ENCODE peak calls at places on chromosome 2, in four cellular contexts. K is iPS DF 6.9, V is GM23248, X is lower lobe of right lung. T is an unnamed sample.

GRCh38 chr2:27833931-27834330 is 56.3 kb downstream of the RBKS start:
- DNase-seq in V (peak; percentile 74), X (no peak), K (no peak), T (no peak)

GRCh38 chr2:75503048-75503607 is 57.6 kb downstream of the EVA1A start:
- DNase-seq in X (no peak), V (peak; percentile 85), K (no peak), T (no peak)

GRCh38 chr2:232926448-232927040 is 56.5 kb downstream of the SNORC start:
- DNase-seq in K (no peak), V (no peak), X (no peak), T (no peak)

GRCh38 chr2:66430195-66430905 is 4.6 kb upstream of the MEIS1 start:
- DNase-seq in V (no peak), X (no peak), K (no peak), T (no peak)

GRCh38 chr2:240390091-240391073 is 45.1 kb upstream of the GPC1 start:
- DNase-seq in K (no peak), V (no peak), X (peak; percentile 41), T (no peak)

GRCh38 chr2:151757861-151758260 is 23.6 kb upstream of the NEB start:
- DNase-seq in V (no peak), X (no peak), K (no peak), T (no peak)

GRCh38 chr2:200592414-200593075 is 6.7 kb downstream of the AOX1 start:
- DNase-seq in V (peak; percentile 38), K (no peak), X (no peak), T (no peak)

GRCh38 chr2:30666307-30666874 is 140.9 kb downstream of the CAPN13 start:
- DNase-seq in K (no peak), V (peak; percentile 91), X (no peak), T (no peak)

GRCh38 chr2:7773362-7773973 is 856.3 kb downstream of the RNF144A start:
- DNase-seq in X (peak; percentile 50), V (peak; percentile 52), K (no peak), T (no peak)

GRCh38 chr2:70202236-70202806 is 11.5 kb upstream of the C2orf42 start:
- DNase-seq in K (no peak), X (no peak), V (no peak), T (no peak)

GRCh38 chr2:82954868-82955267 is 1504.2 kb downstream of the SUCLG1 start:
- DNase-seq in X (no peak), V (no peak), K (no peak), T (no peak)

GRCh38 chr2:11562476-11562875 is 28.6 kb downstream of the GREB1 start:
- DNase-seq in K (no peak), X (no peak), V (no peak), T (no peak)

GRCh38 chr2:220619525-220620267 is 952.4 kb downstream of the EPHA4 start:
- DNase-seq in K (no peak), X (no peak), V (peak; percentile 16), T (no peak)

GRCh38 chr2:9774266-9774665 is 69.0 kb upstream of the TAF1B start:
- DNase-seq in V (peak; percentile 27), K (no peak), X (peak; percentile 41), T (no peak)

GRCh38 chr2:151063271-151063670 is 198.4 kb downstream of the RBM43 start:
- DNase-seq in V (peak; percentile 79), K (no peak), X (no peak), T (no peak)

GRCh38 chr2:129881786-129882396 is 97.6 kb upstream of the RAB6C start:
- DNase-seq in V (no peak), X (no peak), K (no peak), T (no peak)

GRCh38 chr2:102520009-102520408 is 47.0 kb downstream of the SLC9A4 start:
- DNase-seq in V (peak; percentile 44), K (peak; percentile 22), X (no peak), T (no peak)

GRCh38 chr2:96685285-96685591 is 42.7 kb downstream of the FER1L5 start:
- DNase-seq in K (no peak), X (no peak), V (no peak), T (no peak)

GRCh38 chr2:8398040-8398668 is 283.7 kb upstream of the ID2 start:
- DNase-seq in V (no peak), X (no peak), K (no peak), T (no peak)

GRCh38 chr2:18987592-18988073 is 370.8 kb downstream of the OSR1 start:
- DNase-seq in K (no peak), V (peak; percentile 95), X (peak; percentile 42), T (no peak)

GRCh38 chr2:233481368-233482142 is 85.0 kb downstream of the USP40 start:
- DNase-seq in V (no peak), X (peak; percentile 66), K (no peak), T (no peak)

GRCh38 chr2:85490861-85491763 is 47.9 kb upstream of the MAT2A start:
- DNase-seq in V (no peak), K (no peak), X (no peak), T (no peak)

GRCh38 chr2:215828528-215829184 is 184.7 kb downstream of the MREG start:
- DNase-seq in V (peak; percentile 74), K (peak; percentile 67), X (peak; percentile 79), T (no peak)

GRCh38 chr2:86825728-86826386 is 35.1 kb upstream of the CD8A start:
- DNase-seq in X (no peak), V (no peak), K (no peak), T (peak; percentile 71)

GRCh38 chr2:193272011-193272410 is 1077.3 kb upstream of the TMEFF2 start:
- DNase-seq in V (no peak), K (no peak), X (no peak), T (no peak)

GRCh38 chr2:171798156-171798815 is 95.8 kb downstream of the SLC25A12 start:
- DNase-seq in V (peak; percentile 80), K (no peak), X (no peak), T (no peak)

GRCh38 chr2:121409388-121409787 is 121.3 kb upstream of the RNU4ATAC start:
- DNase-seq in K (no peak), X (no peak), V (no peak), T (no peak)

GRCh38 chr2:207725815-207726578 is 14.6 kb downstream of the CCNYL1 start:
- DNase-seq in X (no peak), V (no peak), K (no peak), T (no peak)

GRCh38 chr2:61789807-61790602 is 63.9 kb downstream of the FAM161A start:
- DNase-seq in V (no peak), X (no peak), K (no peak), T (no peak)

GRCh38 chr2:164782323-164782722 is 59.3 kb downstream of the COBLL1 start:
- DNase-seq in K (no peak), V (peak; percentile 80), X (no peak), T (no peak)

GRCh38 chr2:222993920-222994650 is 57.9 kb upstream of the KCNE4 start:
- DNase-seq in V (peak; percentile 97), X (no peak), K (no peak), T (no peak)

GRCh38 chr2:238239872-238240760 is at the start of gene HES6:
- DNase-seq in K (peak; percentile 68), X (peak; percentile 95), V (peak; percentile 95), T (peak; percentile 27)
- H3K4me1 ChIP-seq in K (peaks cover 2% of the 10 kb centered on the region), X (peaks cover 13% of the 10 kb centered on the region), V (no peaks in the 10 kb centered on the region), T (peaks cover 11% of the 10 kb centered on the region)

GRCh38 chr2:158013791-158014190 is 87.9 kb upstream of the UPP2 start:
- DNase-seq in K (no peak), X (no peak), V (no peak), T (no peak)
- H3K36me3 ChIP-seq in K (no peaks in the 10 kb centered on the region), X (no peaks in the 10 kb centered on the region), V (no peaks in the 10 kb centered on the region), T (no peaks in the 10 kb centered on the region)

GRCh38 chr2:217918220-217919024 is 84.4 kb downstream of the TNS1 start:
- DNase-seq in K (no peak), V (peak; percentile 57), X (no peak), T (no peak)
- H3K4me1 ChIP-seq in K (peaks cover 22% of the 10 kb centered on the region), V (peaks cover 47% of the 10 kb centered on the region), X (peaks cover 100% of the 10 kb centered on the region), T (no peaks in the 10 kb centered on the region)

DNA sequence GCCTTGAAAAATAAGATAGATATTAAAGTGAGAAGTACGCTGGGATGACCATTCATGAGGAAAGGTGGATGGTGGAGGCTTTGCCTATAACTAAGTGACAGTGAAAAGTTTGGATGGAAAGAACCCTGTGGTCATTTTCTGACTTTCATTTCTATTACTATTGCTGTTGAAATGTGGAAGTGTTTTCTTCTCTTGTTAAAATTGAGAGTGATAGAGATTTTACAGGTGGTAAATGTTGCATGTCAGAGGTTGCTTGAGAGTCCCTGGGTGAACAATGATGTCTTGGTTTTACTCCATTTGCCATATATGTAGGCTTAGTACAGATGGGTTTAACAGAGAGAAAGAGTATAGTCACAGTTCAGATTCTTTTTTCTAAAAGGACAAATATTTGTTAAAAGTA is 18.4 kb downstream of the NCOA1 start:
- DNase-seq in K (no peak), V (no peak), X (no peak), T (no peak)
- H3K36me3 ChIP-seq in K (no peaks in the 10 kb centered on the region), V (no peaks in the 10 kb centered on the region), X (no peaks in the 10 kb centered on the region), T (no peaks in the 10 kb centered on the region)

GRCh38 chr2:113888641-113889470 is 1.0 kb upstream of the ACTR3 start:
- DNase-seq in K (no peak), X (peak; percentile 66), V (no peak), T (no peak)
- H3K4me1 ChIP-seq in K (no peaks in the 10 kb centered on the region), X (peaks cover 66% of the 10 kb centered on the region), V (peaks cover 56% of the 10 kb centered on the region), T (peaks cover 61% of the 10 kb centered on the region)

DNA sequence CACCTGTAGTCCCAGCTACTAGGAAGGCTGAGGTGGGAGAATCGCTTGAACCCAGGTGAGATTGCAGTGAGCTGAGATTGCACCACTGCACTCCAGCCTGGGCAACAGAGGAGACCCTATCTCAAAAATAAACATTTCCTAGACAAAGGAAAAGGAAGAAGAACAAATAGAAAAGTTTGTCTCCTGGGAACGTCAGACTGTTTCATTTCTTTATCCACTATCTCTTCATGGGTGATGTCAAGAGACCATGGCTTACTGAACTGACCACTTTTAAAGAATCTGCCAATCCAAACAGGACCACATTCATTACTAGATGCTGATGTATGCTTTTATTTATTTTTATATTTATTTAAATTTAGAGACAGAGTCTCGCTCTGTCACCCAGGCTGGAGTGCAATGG is 26.8 kb downstream of the COX7A2L start:
- DNase-seq in V (no peak), X (no peak), K (no peak), T (no peak)
- H3K36me3 ChIP-seq in V (peaks cover 11% of the 10 kb centered on the region), X (peaks cover 79% of the 10 kb centered on the region), K (peaks cover 16% of the 10 kb centered on the region), T (peaks cover 31% of the 10 kb centered on the region)

GRCh38 chr2:191013617-191013875 is 425 bp downstream of the STAT1 start:
- DNase-seq in V (no peak), K (no peak), X (no peak), T (no peak)
- H3K4me1 ChIP-seq in V (peaks cover 42% of the 10 kb centered on the region), K (no peaks in the 10 kb centered on the region), X (peaks cover 42% of the 10 kb centered on the region), T (peaks cover 58% of the 10 kb centered on the region)

T was measured in CD8-positive, alpha-beta T cell.